ENCODE peak calls at places on chromosome X, in five cellular contexts. One of them, this sample, is unnamed. For H3K9me3 and H3K36me3, the result is how much of the 10 kb centered on the place peaks cover.

GRCh38 chrX:81577028-81577427 is 375.1 kb downstream of the SH3BGRL start:
- DNase-seq in cardiac muscle cell: no peak
- DNase-seq in tibial artery: no peak
- DNase-seq in sigmoid colon: no peak
- DNase-seq in endodermal cell: no peak
- DNase-seq in this sample: no peak

GRCh38 chrX:115946059-115946458 is 224.5 kb upstream of the AGTR2 start:
- DNase-seq in cardiac muscle cell: no peak
- DNase-seq in tibial artery: no peak
- DNase-seq in sigmoid colon: no peak
- DNase-seq in endodermal cell: no peak
- DNase-seq in this sample: no peak

GRCh38 chrX:80812176-80812575 is 2.5 kb upstream of the BRWD3 start:
- DNase-seq in cardiac muscle cell: peak
- DNase-seq in tibial artery: peak
- DNase-seq in sigmoid colon: no peak
- DNase-seq in endodermal cell: peak
- DNase-seq in this sample: no peak

GRCh38 chrX:47497274-47497673 is 14.3 kb upstream of the ZNF41 start:
- DNase-seq in cardiac muscle cell: peak
- DNase-seq in tibial artery: no peak
- DNase-seq in sigmoid colon: no peak
- DNase-seq in endodermal cell: no peak
- DNase-seq in this sample: no peak

GRCh38 chrX:48278958-48279357 is 23.8 kb downstream of the SSX1 start:
- DNase-seq in cardiac muscle cell: peak
- DNase-seq in tibial artery: no peak
- DNase-seq in sigmoid colon: peak
- DNase-seq in endodermal cell: peak
- DNase-seq in this sample: no peak

GRCh38 chrX:120380699-120381098 is 18.8 kb downstream of the ATP1B4 start:
- DNase-seq in cardiac muscle cell: no peak
- DNase-seq in tibial artery: no peak
- DNase-seq in sigmoid colon: no peak
- DNase-seq in endodermal cell: peak
- DNase-seq in this sample: no peak

GRCh38 chrX:28586291-28586690 is 955 bp upstream of the IL1RAPL1 start:
- DNase-seq in cardiac muscle cell: peak
- DNase-seq in tibial artery: no peak
- DNase-seq in sigmoid colon: peak
- DNase-seq in endodermal cell: peak
- DNase-seq in this sample: peak

GRCh38 chrX:115268421-115268820 is 21.1 kb upstream of the LUZP4 start:
- DNase-seq in cardiac muscle cell: peak
- DNase-seq in tibial artery: no peak
- DNase-seq in sigmoid colon: no peak
- DNase-seq in endodermal cell: peak
- DNase-seq in this sample: no peak

GRCh38 chrX:3659761-3660160 is 53.7 kb downstream of the PRKX start:
- DNase-seq in cardiac muscle cell: peak
- DNase-seq in tibial artery: no peak
- DNase-seq in sigmoid colon: no peak
- DNase-seq in endodermal cell: no peak
- DNase-seq in this sample: no peak

GRCh38 chrX:101258260-101258581 is 32.9 kb downstream of the TAF7L start:
- DNase-seq in cardiac muscle cell: no peak
- DNase-seq in tibial artery: no peak
- DNase-seq in sigmoid colon: no peak
- DNase-seq in endodermal cell: no peak
- DNase-seq in this sample: no peak

GRCh38 chrX:8103655-8104054 is 67.4 kb downstream of the VCX2 start:
- DNase-seq in cardiac muscle cell: no peak
- DNase-seq in tibial artery: no peak
- DNase-seq in sigmoid colon: no peak
- DNase-seq in endodermal cell: no peak
- DNase-seq in this sample: no peak

GRCh38 chrX:39896951-39897740 is 200.6 kb downstream of the BCOR start:
- DNase-seq in cardiac muscle cell: peak
- DNase-seq in tibial artery: peak
- DNase-seq in sigmoid colon: no peak
- DNase-seq in endodermal cell: peak
- DNase-seq in this sample: peak

GRCh38 chrX:115679460-115679859 is 118.5 kb downstream of the PLS3 start:
- DNase-seq in cardiac muscle cell: peak
- DNase-seq in tibial artery: no peak
- DNase-seq in sigmoid colon: no peak
- DNase-seq in endodermal cell: no peak
- DNase-seq in this sample: no peak

GRCh38 chrX:68550193-68550592 is 51.3 kb downstream of the YIPF6 start:
- DNase-seq in cardiac muscle cell: no peak
- DNase-seq in tibial artery: no peak
- DNase-seq in sigmoid colon: no peak
- DNase-seq in endodermal cell: no peak
- DNase-seq in this sample: no peak

GRCh38 chrX:131762802-131763234 is 218.9 kb downstream of the OR13H1 start:
- DNase-seq in cardiac muscle cell: no peak
- DNase-seq in tibial artery: no peak
- DNase-seq in sigmoid colon: peak
- DNase-seq in endodermal cell: no peak
- DNase-seq in this sample: peak

GRCh38 chrX:39760930-39761329 is 336.8 kb downstream of the BCOR start:
- DNase-seq in cardiac muscle cell: no peak
- DNase-seq in tibial artery: no peak
- DNase-seq in sigmoid colon: no peak
- DNase-seq in endodermal cell: no peak
- DNase-seq in this sample: no peak

GRCh38 chrX:102067966-102068723 is 57.3 kb upstream of the TCEAL2 start:
- DNase-seq in cardiac muscle cell: peak
- DNase-seq in tibial artery: no peak
- DNase-seq in sigmoid colon: no peak
- DNase-seq in endodermal cell: peak
- DNase-seq in this sample: no peak

GRCh38 chrX:47595701-47596655 is 13.7 kb downstream of the TIMP1 start:
- DNase-seq in cardiac muscle cell: peak
- DNase-seq in tibial artery: peak
- DNase-seq in sigmoid colon: no peak
- DNase-seq in endodermal cell: no peak
- DNase-seq in this sample: no peak

GRCh38 chrX:116204947-116205346 is 34.4 kb downstream of the AGTR2 start:
- DNase-seq in cardiac muscle cell: peak
- DNase-seq in tibial artery: no peak
- DNase-seq in sigmoid colon: no peak
- DNase-seq in endodermal cell: no peak
- DNase-seq in this sample: no peak

GRCh38 chrX:94936722-94937121 is 1262.7 kb downstream of the FAM133A start:
- DNase-seq in cardiac muscle cell: no peak
- DNase-seq in tibial artery: no peak
- DNase-seq in sigmoid colon: no peak
- DNase-seq in endodermal cell: no peak
- DNase-seq in this sample: no peak

GRCh38 chrX:122422547-122422946 is 761.5 kb upstream of the GRIA3 start:
- DNase-seq in cardiac muscle cell: no peak
- DNase-seq in tibial artery: no peak
- DNase-seq in sigmoid colon: no peak
- DNase-seq in endodermal cell: no peak
- DNase-seq in this sample: no peak

GRCh38 chrX:8091526-8091925 is 79.5 kb downstream of the VCX2 start:
- DNase-seq in cardiac muscle cell: no peak
- DNase-seq in tibial artery: no peak
- DNase-seq in sigmoid colon: no peak
- DNase-seq in endodermal cell: no peak
- DNase-seq in this sample: no peak

GRCh38 chrX:63050225-63050624 is 300.9 kb downstream of the SPIN4 start:
- DNase-seq in cardiac muscle cell: no peak
- DNase-seq in tibial artery: no peak
- DNase-seq in sigmoid colon: no peak
- DNase-seq in endodermal cell: no peak
- DNase-seq in this sample: no peak

GRCh38 chrX:23610491-23610890 is 56.8 kb upstream of the PRDX4 start:
- DNase-seq in cardiac muscle cell: no peak
- DNase-seq in tibial artery: no peak
- DNase-seq in sigmoid colon: no peak
- DNase-seq in endodermal cell: no peak
- DNase-seq in this sample: no peak

GRCh38 chrX:69119122-69119521 is 46.1 kb downstream of the PJA1 start:
- DNase-seq in cardiac muscle cell: no peak
- DNase-seq in tibial artery: no peak
- DNase-seq in sigmoid colon: no peak
- DNase-seq in endodermal cell: peak
- DNase-seq in this sample: no peak

GRCh38 chrX:110418220-110418856 is 59.7 kb downstream of the RTL9 start:
- DNase-seq in cardiac muscle cell: peak
- DNase-seq in tibial artery: no peak
- DNase-seq in sigmoid colon: no peak
- DNase-seq in endodermal cell: peak
- DNase-seq in this sample: peak

GRCh38 chrX:154762529-154763296 is at the start of gene DKC1:
- DNase-seq in cardiac muscle cell: peak
- DNase-seq in tibial artery: peak
- DNase-seq in sigmoid colon: peak
- DNase-seq in endodermal cell: peak
- DNase-seq in this sample: peak

GRCh38 chrX:150211988-150212387 is 151.1 kb upstream of the MAMLD1 start:
- DNase-seq in cardiac muscle cell: no peak
- DNase-seq in tibial artery: no peak
- DNase-seq in sigmoid colon: no peak
- DNase-seq in endodermal cell: no peak
- DNase-seq in this sample: no peak

GRCh38 chrX:144809025-144809424 is 438.3 kb upstream of the SPANXN1 start:
- DNase-seq in cardiac muscle cell: no peak
- DNase-seq in tibial artery: no peak
- DNase-seq in sigmoid colon: no peak
- DNase-seq in endodermal cell: no peak
- DNase-seq in this sample: no peak

GRCh38 chrX:22357621-22358020 is 84.9 kb downstream of the CBLL2 start:
- DNase-seq in cardiac muscle cell: no peak
- DNase-seq in tibial artery: no peak
- DNase-seq in sigmoid colon: no peak
- DNase-seq in endodermal cell: no peak
- DNase-seq in this sample: no peak

GRCh38 chrX:74272230-74272629 is 31.8 kb upstream of the ZCCHC13 start:
- DNase-seq in cardiac muscle cell: no peak
- DNase-seq in tibial artery: no peak
- DNase-seq in sigmoid colon: no peak
- DNase-seq in endodermal cell: no peak
- DNase-seq in this sample: no peak
- H3K9me3 ChIP-seq in cardiac muscle cell: under half
- H3K9me3 ChIP-seq in tibial artery: under half
- H3K9me3 ChIP-seq in sigmoid colon: under half
- H3K9me3 ChIP-seq in endodermal cell: under half
- H3K9me3 ChIP-seq in this sample: under half

GRCh38 chrX:15815779-15816452 is 25.6 kb downstream of the ZRSR2 start:
- DNase-seq in cardiac muscle cell: peak
- DNase-seq in tibial artery: no peak
- DNase-seq in sigmoid colon: no peak
- DNase-seq in endodermal cell: peak
- DNase-seq in this sample: no peak
- H3K36me3 ChIP-seq in cardiac muscle cell: under half
- H3K36me3 ChIP-seq in tibial artery: half or more
- H3K36me3 ChIP-seq in sigmoid colon: under half
- H3K36me3 ChIP-seq in endodermal cell: under half
- H3K36me3 ChIP-seq in this sample: under half

GRCh38 chrX:78746496-78746895 is 1.0 kb upstream of the LPAR4 start:
- DNase-seq in cardiac muscle cell: no peak
- DNase-seq in tibial artery: no peak
- DNase-seq in sigmoid colon: no peak
- DNase-seq in endodermal cell: peak
- DNase-seq in this sample: no peak

GRCh38 chrX:78747471-78747870 is at the start of gene LPAR4:
- DNase-seq in cardiac muscle cell: peak
- DNase-seq in tibial artery: no peak
- DNase-seq in sigmoid colon: no peak
- DNase-seq in endodermal cell: peak
- DNase-seq in this sample: no peak
- H3K9me3 ChIP-seq in cardiac muscle cell: under half
- H3K9me3 ChIP-seq in tibial artery: under half
- H3K9me3 ChIP-seq in sigmoid colon: under half
- H3K9me3 ChIP-seq in endodermal cell: under half
- H3K9me3 ChIP-seq in this sample: under half

DNA sequence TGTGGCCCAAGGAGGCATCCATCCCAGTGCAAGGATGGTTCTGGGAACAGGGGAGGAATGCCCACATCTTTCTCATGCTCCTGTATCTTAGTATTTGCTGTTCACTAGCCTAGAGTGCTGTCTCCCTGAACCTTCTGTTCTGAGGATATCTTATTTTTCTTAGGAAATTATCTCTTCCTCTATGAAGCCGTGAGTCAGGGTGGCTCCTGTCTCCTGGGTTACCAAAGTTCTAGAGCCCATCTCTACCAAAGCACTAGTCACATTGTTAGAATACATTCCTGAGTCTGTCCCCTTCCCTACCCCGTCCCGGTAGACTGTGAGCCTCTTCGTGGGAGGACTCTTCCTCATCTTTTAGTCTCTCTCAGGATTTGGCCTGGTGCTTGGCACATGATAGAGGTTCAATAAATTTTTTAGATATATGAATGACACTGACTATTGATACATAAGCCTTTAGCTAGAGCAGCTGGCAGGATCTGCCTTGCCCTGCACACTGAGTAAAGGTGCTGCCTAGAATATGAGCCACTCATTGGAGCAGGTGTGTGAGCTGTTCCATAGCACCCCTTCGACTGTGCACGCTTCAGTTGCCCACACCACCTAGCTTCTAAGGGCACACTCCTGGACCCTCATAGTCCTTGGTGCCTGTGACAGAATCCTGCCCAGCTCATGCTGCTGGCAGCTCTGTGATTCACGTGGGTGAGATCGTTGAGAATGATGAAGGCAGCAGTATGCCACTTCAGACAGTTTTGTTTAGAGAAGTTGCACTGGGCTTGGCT is 13.3 kb downstream of the CXCR3 start:
- DNase-seq in cardiac muscle cell: no peak
- DNase-seq in tibial artery: no peak
- DNase-seq in sigmoid colon: no peak
- DNase-seq in endodermal cell: no peak
- DNase-seq in this sample: no peak
- H3K36me3 ChIP-seq in cardiac muscle cell: under half
- H3K36me3 ChIP-seq in tibial artery: half or more
- H3K36me3 ChIP-seq in sigmoid colon: under half
- H3K36me3 ChIP-seq in endodermal cell: under half
- H3K36me3 ChIP-seq in this sample: under half

GRCh38 chrX:13650318-13650717 is 2.6 kb upstream of the TCEANC start:
- DNase-seq in cardiac muscle cell: no peak
- DNase-seq in tibial artery: no peak
- DNase-seq in sigmoid colon: no peak
- DNase-seq in endodermal cell: no peak
- DNase-seq in this sample: no peak

GRCh38 chrX:13647709-13648212 is 5.2 kb upstream of the TCEANC start:
- DNase-seq in cardiac muscle cell: peak
- DNase-seq in tibial artery: peak
- DNase-seq in sigmoid colon: peak
- DNase-seq in endodermal cell: no peak
- DNase-seq in this sample: peak

GRCh38 chrX:13646154-13646549 is 6.8 kb upstream of the TCEANC start:
- DNase-seq in cardiac muscle cell: peak
- DNase-seq in tibial artery: peak
- DNase-seq in sigmoid colon: peak
- DNase-seq in endodermal cell: peak
- DNase-seq in this sample: peak

GRCh38 chrX:13649823-13650222 is 3.1 kb upstream of the TCEANC start:
- DNase-seq in cardiac muscle cell: no peak
- DNase-seq in tibial artery: no peak
- DNase-seq in sigmoid colon: no peak
- DNase-seq in endodermal cell: no peak
- DNase-seq in this sample: no peak

GRCh38 chrX:13645464-13646153 is 7.3 kb upstream of the TCEANC start:
- DNase-seq in cardiac muscle cell: no peak
- DNase-seq in tibial artery: no peak
- DNase-seq in sigmoid colon: no peak
- DNase-seq in endodermal cell: no peak
- DNase-seq in this sample: no peak
- H3K9me3 ChIP-seq in cardiac muscle cell: under half
- H3K9me3 ChIP-seq in tibial artery: under half
- H3K9me3 ChIP-seq in sigmoid colon: under half
- H3K9me3 ChIP-seq in endodermal cell: under half
- H3K9me3 ChIP-seq in this sample: under half